ENCODE peak calls at places on chromosome 4, in seven cellular contexts. S is mesendoderm, Q is neuronal stem cell, J is H9, N is H1, D is IMR-90, I is mesenchymal stem cell. C is an unnamed sample.

GRCh38 chr4:181957088-181957487 is 286.1 kb upstream of the TENM3 start:
- DNase-seq in S (peak), Q (no peak), J (no peak), N (no peak), D (peak), I (peak), C (peak)

GRCh38 chr4:145804134-145804533 is 124.2 kb downstream of the C4orf51 start:
- DNase-seq in S (no peak), Q (no peak), J (no peak), N (no peak), D (peak), I (peak), C (peak)

GRCh38 chr4:4727536-4727935 is 131.9 kb upstream of the MSX1 start:
- DNase-seq in S (no peak), Q (no peak), J (no peak), N (no peak), D (no peak), I (no peak), C (no peak)

GRCh38 chr4:148757171-148757570 is 315.0 kb upstream of the NR3C2 start:
- DNase-seq in S (no peak), Q (no peak), J (no peak), N (no peak), D (peak), I (no peak), C (no peak)

GRCh38 chr4:4942658-4943057 is 76.6 kb downstream of the CYTL1 start:
- DNase-seq in S (no peak), Q (no peak), J (no peak), N (no peak), D (no peak), I (no peak), C (no peak)

GRCh38 chr4:48571471-48571870 is 81.4 kb downstream of the ZAR1 start:
- DNase-seq in S (no peak), Q (no peak), J (no peak), N (no peak), D (no peak), I (no peak), C (no peak)

GRCh38 chr4:2058264-2059033 is 678 bp upstream of the NAT8L start:
- DNase-seq in S (no peak), Q (no peak), J (peak), N (no peak), D (no peak), I (peak), C (no peak)

GRCh38 chr4:8820178-8821102 is 51.2 kb downstream of the HMX1 start:
- DNase-seq in S (no peak), Q (no peak), J (peak), N (peak), D (no peak), I (no peak), C (no peak)

GRCh38 chr4:82975792-82976191 is 34.8 kb downstream of the LIN54 start:
- DNase-seq in S (no peak), Q (no peak), J (no peak), N (no peak), D (peak), I (peak), C (peak)

GRCh38 chr4:16875487-16875886 is 23.0 kb downstream of the LDB2 start:
- DNase-seq in S (peak), Q (no peak), J (no peak), N (no peak), D (peak), I (peak), C (peak)

DNA sequence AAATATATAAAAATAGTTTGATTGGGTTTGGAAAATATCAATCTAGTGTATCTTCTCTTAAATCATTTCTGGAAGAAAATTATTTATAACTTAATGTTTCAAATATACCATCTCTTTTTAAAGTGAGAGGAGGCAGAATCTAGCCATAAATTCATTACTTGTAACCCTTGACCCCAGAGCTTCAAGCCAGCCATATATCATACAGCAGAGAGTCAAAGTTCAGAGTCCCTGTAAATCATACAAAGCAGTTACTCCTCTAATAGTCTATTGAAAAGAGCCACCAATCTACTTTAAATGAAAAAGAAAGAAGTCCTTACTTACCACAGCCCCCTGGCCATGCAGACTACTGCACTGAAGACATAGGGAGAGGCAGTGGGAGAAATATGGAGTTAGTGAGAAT is 229.6 kb downstream of the NKX6-1 start:
- DNase-seq in S (no peak), Q (no peak), J (no peak), N (no peak), D (no peak), I (no peak), C (no peak)
- H3K4ac ChIP-seq in S (no peak), Q (no peak), J (no peak), N (no peak), D (no peak), I (no peak), C (no peak)

DNA sequence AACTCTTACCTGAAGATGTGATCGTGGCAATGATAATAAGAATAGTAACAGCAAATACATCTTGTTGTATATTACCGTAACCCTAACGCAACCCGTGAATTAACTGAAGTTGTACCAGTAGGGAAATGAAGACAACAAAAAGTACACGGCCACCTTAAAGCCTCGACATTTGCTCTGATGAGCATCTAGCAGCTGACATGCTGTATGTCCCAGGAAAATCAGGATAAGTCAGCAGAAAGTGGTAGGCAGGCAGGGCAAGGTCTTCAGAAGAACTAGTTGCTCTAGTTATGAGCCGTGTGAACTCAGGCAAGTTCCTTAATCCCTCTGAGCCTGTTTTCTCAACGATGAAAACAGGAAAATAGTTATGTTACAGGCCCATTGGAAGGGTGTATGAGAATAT is 7.7 kb upstream of the ASB5 start:
- DNase-seq in S (no peak), Q (no peak), J (no peak), N (no peak), D (no peak), I (no peak), C (no peak)
- H3K4ac ChIP-seq in S (no peak), Q (no peak), J (no peak), N (no peak), D (peak), I (no peak), C (no peak)

GRCh38 chr4:140867338-140867737 is 111.2 kb upstream of the TBC1D9 start:
- DNase-seq in S (no peak), Q (no peak), J (no peak), N (no peak), D (no peak), I (no peak), C (no peak)

GRCh38 chr4:140866492-140867005 is 110.4 kb upstream of the TBC1D9 start:
- DNase-seq in S (no peak), Q (peak), J (no peak), N (no peak), D (no peak), I (no peak), C (no peak)

GRCh38 chr4:140871368-140871767 is 115.2 kb upstream of the TBC1D9 start:
- DNase-seq in S (no peak), Q (no peak), J (no peak), N (no peak), D (no peak), I (no peak), C (no peak)

GRCh38 chr4:140865830-140866229 is 109.6 kb upstream of the TBC1D9 start:
- DNase-seq in S (no peak), Q (no peak), J (no peak), N (no peak), D (peak), I (no peak), C (no peak)

GRCh38 chr4:140870427-140870826 is 114.2 kb upstream of the TBC1D9 start:
- DNase-seq in S (no peak), Q (no peak), J (no peak), N (no peak), D (no peak), I (no peak), C (no peak)
- H3K4ac ChIP-seq in S (no peak), Q (no peak), J (no peak), N (no peak), D (no peak), I (no peak), C (no peak)

GRCh38 chr4:18138076-18138665 is 116.6 kb upstream of the LCORL start:
- DNase-seq in S (no peak), Q (no peak), J (no peak), N (no peak), D (no peak), I (no peak), C (no peak)
- H3K4ac ChIP-seq in S (no peak), Q (no peak), J (no peak), N (no peak), D (no peak), I (no peak), C (no peak)

C was measured in trophoblast cell.